ENCODE peak calls at places on chromosomes 2 and 18, in ten cellular contexts. Y is endothelial cell, T is transverse colon, B is Peyer's patch, A is AG09309, N is AG10803, W is brain microvascular endothelial cell, C is fibroblast of lung, J is fibroblast of the aortic adventitia, S is heart left ventricle. U is an unnamed sample.

GRCh38 chr2:70949086-70949485 is 13.4 kb downstream of the ATP6V1B1 start:
- DNase-seq in Y (no peak), T (no peak), B (no peak), A (no peak), N (no peak), W (no peak), C (no peak), J (no peak), S (no peak), U (no peak)

GRCh38 chr2:227192491-227192890 is 28.1 kb downstream of the COL4A3 start:
- DNase-seq in Y (no peak), T (no peak), B (no peak), A (no peak), N (no peak), W (peak), C (no peak), J (no peak), S (no peak), U (no peak)

GRCh38 chr2:70089220-70089945 is 2.1 kb downstream of the PCBP1 start:
- DNase-seq in Y (peak), T (no peak), B (peak), A (no peak), N (no peak), W (no peak), C (no peak), J (peak), S (no peak), U (peak)

GRCh38 chr18:45270289-45270771 is 344.9 kb upstream of the SLC14A2 start:
- DNase-seq in Y (no peak), T (no peak), B (no peak), A (peak), N (peak), W (no peak), C (peak), J (peak), S (no peak), U (no peak)

GRCh38 chr2:24050041-24050655 is 607 bp downstream of the FKBP1B start:
- DNase-seq in Y (peak), T (peak), B (peak), A (no peak), N (peak), W (peak), C (peak), J (peak), S (peak), U (no peak)

GRCh38 chr18:77071711-77072292 is 60.8 kb downstream of the MBP start:
- DNase-seq in Y (no peak), T (no peak), B (no peak), A (peak), N (peak), W (peak), C (peak), J (peak), S (no peak), U (no peak)

GRCh38 chr2:9207641-9208301 is 1.2 kb downstream of the ASAP2 start:
- DNase-seq in Y (no peak), T (peak), B (peak), A (no peak), N (no peak), W (no peak), C (no peak), J (peak), S (no peak), U (peak)

GRCh38 chr18:44839239-44839666 is 158.6 kb downstream of the SETBP1 start:
- DNase-seq in Y (peak), T (peak), B (peak), A (peak), N (peak), W (peak), C (peak), J (peak), S (peak), U (peak)

GRCh38 chr2:226426292-226426736 is 373.3 kb downstream of the IRS1 start:
- DNase-seq in Y (no peak), T (no peak), B (no peak), A (peak), N (peak), W (peak), C (peak), J (peak), S (no peak), U (no peak)

GRCh38 chr2:237122214-237122666 is 36.6 kb downstream of the COPS8 start:
- DNase-seq in Y (peak), T (peak), B (peak), A (peak), N (peak), W (peak), C (peak), J (peak), S (peak), U (peak)

GRCh38 chr2:237380768-237381167 is 33.2 kb downstream of the COL6A3 start:
- DNase-seq in Y (no peak), T (no peak), B (no peak), A (no peak), N (no peak), W (no peak), C (no peak), J (no peak), S (no peak), U (no peak)

GRCh38 chr2:65354773-65355172 is 77.6 kb downstream of the SPRED2 start:
- DNase-seq in Y (no peak), T (no peak), B (no peak), A (no peak), N (no peak), W (no peak), C (no peak), J (no peak), S (no peak), U (no peak)

GRCh38 chr2:1605102-1605501 is 139.2 kb downstream of the PXDN start:
- DNase-seq in Y (no peak), T (no peak), B (peak), A (no peak), N (no peak), W (no peak), C (peak), J (no peak), S (peak), U (no peak)

DNA sequence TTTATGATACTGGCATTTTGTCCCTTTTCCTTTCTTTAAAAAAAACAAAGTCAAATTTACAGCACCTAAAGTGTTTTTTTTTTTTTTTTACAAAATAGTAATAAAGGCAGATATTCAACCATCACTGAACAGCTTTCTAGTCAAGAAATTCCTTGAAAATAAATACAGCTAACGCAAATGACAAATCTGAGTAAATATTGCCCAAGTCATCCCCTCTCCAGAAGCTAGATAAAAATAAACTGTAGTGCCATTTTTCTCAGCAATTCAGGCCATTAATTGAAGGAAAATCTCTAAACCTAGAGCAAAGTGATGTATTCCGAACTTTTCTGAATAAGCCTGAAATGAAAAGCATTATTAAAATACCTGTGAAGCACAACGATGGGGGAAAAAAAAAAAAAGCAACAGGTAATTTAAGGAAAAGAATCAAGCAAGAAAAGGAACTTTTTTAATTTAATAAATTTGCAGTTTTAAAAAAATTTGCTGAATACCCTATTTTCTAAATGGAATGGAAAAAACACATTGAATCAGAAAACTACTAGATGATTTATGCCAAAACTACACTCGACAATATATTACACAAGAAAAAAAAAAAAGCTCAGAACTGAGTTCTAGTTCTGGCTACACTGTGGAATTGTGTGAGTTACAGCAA is 6.9 kb downstream of the SP3 start:
- DNase-seq in Y (no peak), T (no peak), B (no peak), A (no peak), N (no peak), W (no peak), C (no peak), J (no peak), S (no peak), U (no peak)
- TF ChIP-seq CTCF in Y (no peak), T (no peak), B (no peak), A (no peak), N (no peak), W (no peak), C (no peak), J (no peak), S (no peak), U (no peak)

DNA sequence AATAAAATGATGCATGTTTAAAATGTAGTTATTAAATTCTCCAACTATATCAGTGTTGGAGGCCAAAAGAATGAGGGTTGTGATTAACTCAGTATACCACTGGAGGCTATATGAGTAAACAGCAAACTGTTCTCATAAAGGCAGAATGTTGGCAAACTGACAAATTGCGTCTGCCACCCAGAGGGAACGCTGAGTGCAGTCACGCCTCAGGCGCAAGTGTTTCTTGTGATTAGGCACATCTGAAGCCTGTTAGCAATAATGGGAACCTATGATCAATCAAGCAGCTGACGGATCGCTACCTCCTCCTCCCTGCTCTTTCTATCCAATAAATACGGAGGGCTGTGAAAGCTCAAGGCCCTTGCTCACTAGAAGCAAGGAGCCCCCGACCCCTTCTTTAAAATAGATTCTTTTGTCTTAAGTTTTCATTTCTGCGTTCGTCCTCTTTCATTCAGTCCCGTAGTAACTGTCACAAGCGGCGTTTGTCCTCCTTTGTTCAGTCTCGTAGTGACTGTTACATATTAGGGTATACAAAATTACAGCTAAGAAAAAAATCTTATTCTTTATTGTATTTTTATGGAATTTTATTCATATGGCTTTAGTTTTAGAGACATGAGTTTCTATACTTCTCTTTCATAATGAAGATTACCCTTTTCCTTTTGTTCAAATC is 16.3 kb upstream of the RMND5A start:
- DNase-seq in Y (no peak), T (peak), B (peak), A (peak), N (peak), W (no peak), C (peak), J (peak), S (no peak), U (no peak)
- TF ChIP-seq CTCF in Y (no peak), T (peak), B (peak), A (no peak), N (no peak), W (no peak), C (no peak), J (no peak), S (no peak), U (no peak)

DNA sequence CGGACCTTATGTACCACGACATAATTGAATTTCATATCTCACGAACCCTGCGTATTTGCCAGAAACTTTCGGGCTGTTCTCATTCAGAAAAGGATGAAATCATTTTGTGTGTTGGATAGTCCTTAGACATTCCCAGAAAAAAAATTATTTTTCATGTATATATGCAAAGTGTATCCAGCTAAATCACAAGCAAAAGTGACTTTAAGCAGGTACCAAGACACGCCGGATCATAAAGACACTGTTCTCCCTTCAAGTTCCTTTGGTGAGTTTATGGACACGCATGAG is 35.1 kb upstream of the PNO1 start:
- DNase-seq in Y (no peak), T (no peak), B (no peak), A (no peak), N (no peak), W (no peak), C (no peak), J (no peak), S (no peak), U (no peak)
- TF ChIP-seq CTCF in Y (no peak), T (peak), B (no peak), A (no peak), N (no peak), W (no peak), C (no peak), J (no peak), S (no peak), U (no peak)

GRCh38 chr18:47175895-47176575 is at the start of gene IER3IP1:
- DNase-seq in Y (peak), T (peak), B (peak), A (peak), N (peak), W (peak), C (peak), J (peak), S (peak), U (peak)
- TF ChIP-seq CTCF in Y (no peak), T (peak), B (no peak), A (peak), N (peak), W (peak), C (no peak), J (peak), S (no peak), U (no peak)

U was measured in GM20000.